ENCODE peak calls at places on chromosomes 12 and 14, in five cellular contexts. A, D, U, O and H are unnamed samples.

GRCh38 chr12:10170199-10170598 is 1.7 kb downstream of the OLR1 start:
- DNase-seq in D (no peak), A (no peak), O (no peak), U (no peak), H (no peak)

GRCh38 chr14:101595887-101596721 is 34.8 kb downstream of the DIO3 start:
- DNase-seq in A (no peak), D (no peak), U (no peak), O (no peak), H (no peak)

GRCh38 chr14:25463475-25463874 is 413.5 kb upstream of the STXBP6 start:
- DNase-seq in O (no peak), A (no peak), U (no peak), D (no peak), H (no peak)

GRCh38 chr12:69685810-69686209 is 13.3 kb downstream of the BEST3 start:
- DNase-seq in D (peak; percentile 2), U (peak; percentile 81), O (no peak), A (no peak), H (no peak)

GRCh38 chr12:52070243-52070925 is 606 bp downstream of the ATG101 start:
- DNase-seq in O (no peak), U (no peak), A (no peak), D (no peak), H (no peak)

GRCh38 chr14:23789696-23790095 is 153.5 kb downstream of the DHRS2 start:
- DNase-seq in O (no peak), D (no peak), U (no peak), A (no peak), H (no peak)

GRCh38 chr12:2483713-2484112 is 311.1 kb upstream of the FKBP4 start:
- DNase-seq in U (no peak), D (no peak), O (no peak), A (no peak), H (no peak)

GRCh38 chr12:80472912-80473500 is 29.0 kb downstream of the PTPRQ start:
- DNase-seq in U (peak; percentile 81), D (peak; percentile 90), A (no peak), O (no peak), H (peak; percentile 41)

GRCh38 chr12:98750511-98750910 is 105.4 kb downstream of the APAF1 start:
- DNase-seq in A (no peak), O (no peak), U (peak; percentile 13), D (no peak), H (no peak)

GRCh38 chr12:6961695-6962284 is 8.7 kb downstream of the PHB2 start:
- DNase-seq in O (peak; percentile 69), D (peak; percentile 63), U (peak; percentile 77), A (peak; percentile 53), H (no peak)

GRCh38 chr14:100278702-100279101 is 27.5 kb downstream of the SLC25A29 start:
- DNase-seq in A (no peak), U (peak; percentile 67), O (peak; percentile 60), D (peak; percentile 60), H (no peak)

GRCh38 chr12:110536834-110537604 is 34.9 kb downstream of the RAD9B start:
- DNase-seq in U (peak; percentile 11), D (no peak), O (no peak), A (no peak), H (no peak)

GRCh38 chr12:78617683-78618082 is 246.9 kb upstream of the SYT1 start:
- DNase-seq in O (no peak), D (no peak), U (no peak), A (no peak), H (no peak)

GRCh38 chr14:105487449-105487985 is 831 bp downstream of the CRIP1 start:
- DNase-seq in U (no peak), A (peak; percentile 71), O (no peak), D (no peak), H (no peak)

GRCh38 chr14:105486974-105487448 is 325 bp downstream of the CRIP1 start:
- DNase-seq in U (no peak), D (no peak), A (peak; percentile 58), O (peak; percentile 70), H (no peak)

GRCh38 chr14:105484997-105485393 is 1.7 kb upstream of the CRIP1 start:
- DNase-seq in D (no peak), A (no peak), U (no peak), O (no peak), H (no peak)

GRCh38 chr14:105485720-105486332 is 860 bp upstream of the CRIP1 start:
- DNase-seq in D (no peak), O (no peak), U (no peak), A (peak; percentile 72), H (no peak)

GRCh38 chr14:105486333-105486973 is at the start of gene CRIP1:
- DNase-seq in U (no peak), A (no peak), O (no peak), D (no peak), H (no peak)
- H3K4me3 ChIP-seq in U (no peak within 1 kb of the TSS), A (peak within 1 kb of the TSS; percentile 71), O (peak within 1 kb of the TSS; percentile 18), D (peak within 1 kb of the TSS; percentile 27), H (no peak within 1 kb of the TSS)

GRCh38 chr12:50549885-50550284 is 45.1 kb downstream of the DIP2B start:
- DNase-seq in O (no peak), U (no peak), A (no peak), D (no peak), H (no peak)
- H3K27ac ChIP-seq in O (no peak overlapping the region), U (no peak overlapping the region), A (no peak overlapping the region), D (no peak overlapping the region), H (no peak overlapping the region)

DNA sequence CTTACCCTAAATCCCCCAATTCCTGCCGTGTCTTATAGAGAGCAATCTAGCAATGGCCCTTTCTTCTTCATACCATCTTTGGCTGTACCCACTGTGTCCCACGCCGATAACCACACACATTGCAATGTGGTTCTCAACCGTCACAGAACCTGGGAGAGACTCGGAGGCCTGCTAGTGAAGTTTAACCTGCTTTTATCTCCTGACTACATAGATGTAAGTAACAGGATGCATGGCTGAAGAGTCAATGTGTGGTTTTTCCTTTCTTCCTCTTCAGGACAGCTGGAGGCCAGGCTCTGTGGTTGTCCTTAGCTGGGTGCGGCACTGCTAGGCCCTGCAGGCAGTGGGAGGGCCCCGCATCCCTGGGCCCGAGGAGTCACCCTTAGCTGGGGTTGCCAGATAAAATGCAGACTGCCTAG is 51.3 kb downstream of the ZNF664 start:
- DNase-seq in O (no peak), D (no peak), A (no peak), U (no peak), H (no peak)
- H3K4me3 ChIP-seq in O (no peak overlapping the region), D (no peak overlapping the region), A (no peak overlapping the region), U (no peak overlapping the region), H (no peak overlapping the region)

DNA sequence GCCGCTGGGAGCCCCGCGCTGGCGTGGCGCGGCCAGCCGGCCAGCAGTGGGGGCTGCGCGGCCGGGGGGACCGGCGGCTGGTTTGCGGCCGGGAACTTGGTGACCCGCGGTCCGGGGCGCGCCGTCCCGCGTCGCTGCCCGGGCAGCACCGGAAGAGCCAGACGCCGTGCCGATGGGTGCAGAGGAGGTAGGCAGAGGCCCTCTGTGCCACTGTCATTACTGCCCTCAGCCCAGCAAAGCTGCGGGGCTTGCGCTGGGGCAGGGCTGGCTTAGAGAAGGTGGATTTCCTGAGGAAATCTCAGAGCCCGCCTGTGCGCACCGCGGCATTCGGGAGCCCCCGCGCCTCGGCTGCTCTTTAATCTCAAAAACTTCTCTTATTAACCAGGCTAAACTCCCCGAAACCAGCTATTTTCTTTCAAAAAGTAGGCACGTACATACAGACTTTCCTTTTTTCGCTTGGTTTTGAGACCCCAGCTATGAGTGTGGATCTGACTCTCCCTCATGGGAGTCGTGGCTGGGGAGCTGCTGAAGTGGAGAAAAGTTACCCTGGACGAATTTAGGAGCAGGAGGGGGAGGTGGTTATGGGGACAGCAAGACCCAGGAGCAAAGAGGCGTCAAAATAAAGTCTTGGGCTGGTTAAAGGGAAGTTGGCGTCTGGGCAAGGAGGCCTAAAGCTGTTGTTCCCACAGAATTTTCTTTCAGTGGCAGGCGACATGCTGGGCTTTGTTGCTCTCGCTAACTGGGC is 790 bp downstream of the SUSD6 start:
- DNase-seq in D (peak; percentile 25), A (peak; percentile 24), U (peak; percentile 23), O (no peak), H (no peak)
- H3K27ac ChIP-seq in D (peak overlapping the region; percentile 87), A (peak overlapping the region; percentile 80), U (peak overlapping the region; percentile 85), O (peak overlapping the region; percentile 99), H (peak overlapping the region; percentile 61)

GRCh38 chr14:20485900-20486299 is 16.7 kb downstream of the PNP start:
- DNase-seq in A (no peak), O (no peak), D (no peak), U (no peak), H (no peak)
- H3K4me3 ChIP-seq in A (no peak overlapping the region), O (no peak overlapping the region), D (no peak overlapping the region), U (no peak overlapping the region), H (no peak overlapping the region)

DNA sequence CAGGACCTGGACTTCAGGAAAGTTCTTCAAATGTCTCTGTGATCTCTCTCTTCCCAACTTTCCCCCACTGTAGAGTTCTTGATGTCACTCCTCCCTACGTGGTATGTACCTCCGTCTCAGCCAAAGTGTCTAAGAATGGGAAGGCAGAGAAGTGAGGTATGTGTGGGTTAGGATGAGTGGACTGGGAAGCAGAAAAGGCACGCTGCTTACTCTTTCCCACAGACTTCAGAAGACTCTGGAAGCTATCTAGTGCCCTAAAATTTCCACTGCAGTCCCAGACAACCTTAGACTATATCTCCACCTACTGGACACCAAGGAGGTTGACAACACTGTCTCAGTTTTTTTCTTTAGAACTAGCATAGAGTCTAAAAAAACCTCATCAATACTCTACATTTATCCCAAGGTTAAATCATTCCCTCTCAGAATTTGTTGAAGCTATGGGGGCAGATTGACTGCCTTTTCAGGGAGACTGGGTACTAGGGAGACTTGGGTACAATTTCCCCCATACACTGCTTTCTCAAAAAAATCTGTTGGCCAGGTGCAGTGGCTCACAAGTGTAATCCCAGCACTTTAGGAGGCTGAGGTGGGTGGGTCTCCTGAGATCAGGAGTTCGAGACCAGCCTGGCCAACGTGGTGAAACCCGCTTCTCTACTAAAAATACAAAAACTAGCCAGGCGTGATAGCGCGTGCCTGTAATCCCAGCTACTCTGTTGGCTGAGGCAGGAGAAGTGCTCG is 20.6 kb upstream of the ITGA5 start:
- DNase-seq in U (peak; percentile 86), A (no peak), D (peak; percentile 84), O (no peak), H (peak; percentile 60)
- H3K27ac ChIP-seq in U (no peak overlapping the region), A (no peak overlapping the region), D (no peak overlapping the region), O (no peak overlapping the region), H (no peak overlapping the region)